ENCODE peak calls at places on chromosomes 7 and 10, in eight cellular contexts. T, W, E, Q, U, S, Y and F are unnamed samples.

GRCh38 chr10:63865210-63865609 is 344.0 kb downstream of the REEP3 start:
- DNase-seq in T (no peak), W (no peak), E (no peak), Q (no peak), U (no peak), S (no peak), Y (no peak), F (no peak)

GRCh38 chr7:38629621-38630020 is 1.6 kb downstream of the AMPH start:
- DNase-seq in T (no peak), W (no peak), E (no peak), Q (no peak), U (no peak), S (no peak), Y (peak; percentile 82), F (peak; percentile 58)

GRCh38 chr10:129605266-129605985 is 138.4 kb downstream of the MGMT start:
- DNase-seq in T (no peak), W (no peak), E (no peak), Q (no peak), U (no peak), S (no peak), Y (no peak), F (no peak)

GRCh38 chr7:55271069-55271468 is 94.1 kb upstream of the LANCL2 start:
- DNase-seq in T (no peak), W (no peak), E (no peak), Q (no peak), U (no peak), S (no peak), Y (no peak), F (no peak)

GRCh38 chr7:2003931-2004812 is 228.6 kb downstream of the MAD1L1 start:
- DNase-seq in T (no peak), W (no peak), E (no peak), Q (no peak), U (peak; percentile 38), S (no peak), Y (no peak), F (no peak)

GRCh38 chr7:112487938-112488575 is 7.3 kb downstream of the LSMEM1 start:
- DNase-seq in T (no peak), W (no peak), E (no peak), Q (no peak), U (no peak), S (no peak), Y (no peak), F (no peak)

GRCh38 chr10:84308481-84309304 is 19.7 kb upstream of the CCSER2 start:
- DNase-seq in T (peak; percentile 59), W (peak; percentile 7), E (no peak), Q (peak; percentile 29), U (peak; percentile 72), S (peak; percentile 38), Y (peak; percentile 58), F (peak; percentile 51)

GRCh38 chr7:115249080-115249479 is 327.2 kb downstream of the MDFIC start:
- DNase-seq in T (no peak), W (no peak), E (no peak), Q (no peak), U (no peak), S (no peak), Y (no peak), F (no peak)

GRCh38 chr7:29565186-29565540 is 1.5 kb downstream of the PRR15 start:
- DNase-seq in T (no peak), W (no peak), E (no peak), Q (no peak), U (no peak), S (no peak), Y (no peak), F (no peak)

GRCh38 chr7:152761116-152761748 is 1.7 kb downstream of the ACTR3B start:
- DNase-seq in T (no peak), W (peak; percentile 51), E (no peak), Q (no peak), U (no peak), S (no peak), Y (no peak), F (no peak)

GRCh38 chr10:91194497-91195179 is 25.8 kb upstream of the PCGF5 start:
- DNase-seq in T (peak; percentile 39), W (no peak), E (no peak), Q (no peak), U (no peak), S (no peak), Y (no peak), F (no peak)

GRCh38 chr7:73850781-73851207 is 8.5 kb upstream of the METTL27 start:
- DNase-seq in T (no peak), W (peak; percentile 95), E (no peak), Q (no peak), U (no peak), S (no peak), Y (no peak), F (no peak)

GRCh38 chr7:135111379-135111778 is 36.5 kb upstream of the TMEM140 start:
- DNase-seq in T (no peak), W (no peak), E (no peak), Q (no peak), U (no peak), S (no peak), Y (no peak), F (no peak)

GRCh38 chr10:122164028-122164601 is 107.0 kb upstream of the BTBD16 start:
- DNase-seq in T (no peak), W (no peak), E (no peak), Q (peak; percentile 47), U (no peak), S (no peak), Y (peak; percentile 88), F (peak; percentile 76)

GRCh38 chr7:1361756-1362125 is 97.5 kb downstream of the MICALL2 start:
- DNase-seq in T (no peak), W (no peak), E (no peak), Q (no peak), U (no peak), S (no peak), Y (no peak), F (no peak)

GRCh38 chr10:61897671-61898434 is 3.6 kb upstream of the ARID5B start:
- DNase-seq in T (peak; percentile 5), W (peak; percentile 14), E (peak; percentile 37), Q (peak; percentile 82), U (peak; percentile 63), S (peak; percentile 27), Y (peak; percentile 83), F (peak; percentile 61)

GRCh38 chr10:83539528-83540308 is 599.6 kb upstream of the GHITM start:
- DNase-seq in T (no peak), W (no peak), E (no peak), Q (peak; percentile 44), U (no peak), S (no peak), Y (no peak), F (no peak)

GRCh38 chr10:61283066-61283465 is 170.1 kb downstream of the TMEM26 start:
- DNase-seq in T (peak; percentile 18), W (no peak), E (no peak), Q (no peak), U (no peak), S (no peak), Y (no peak), F (no peak)

GRCh38 chr10:87722716-87723115 is 63.0 kb downstream of the PAPSS2 start:
- DNase-seq in T (no peak), W (no peak), E (no peak), Q (no peak), U (no peak), S (no peak), Y (no peak), F (no peak)

GRCh38 chr10:11616021-11616420 is 4.6 kb upstream of the USP6NL start:
- DNase-seq in T (no peak), W (no peak), E (no peak), Q (no peak), U (no peak), S (no peak), Y (no peak), F (no peak)

GRCh38 chr10:126437661-126438406 is 49.6 kb upstream of the ADAM12 start:
- DNase-seq in T (no peak), W (no peak), E (no peak), Q (no peak), U (no peak), S (no peak), Y (no peak), F (no peak)

GRCh38 chr10:113027574-113028392 is 77.7 kb downstream of the TCF7L2 start:
- DNase-seq in T (no peak), W (no peak), E (peak; percentile 69), Q (no peak), U (no peak), S (no peak), Y (no peak), F (no peak)

GRCh38 chr10:113553149-113553548 is 296 bp downstream of the HABP2 start:
- DNase-seq in T (no peak), W (no peak), E (no peak), Q (no peak), U (no peak), S (no peak), Y (no peak), F (no peak)

GRCh38 chr10:92110039-92110794 is 180.7 kb downstream of the CPEB3 start:
- DNase-seq in T (no peak), W (no peak), E (no peak), Q (no peak), U (no peak), S (no peak), Y (no peak), F (no peak)

GRCh38 chr7:56181010-56181409 is 64.8 kb upstream of the NUPR2 start:
- DNase-seq in T (no peak), W (no peak), E (no peak), Q (no peak), U (no peak), S (no peak), Y (no peak), F (no peak)

GRCh38 chr10:90779573-90779972 is 78.3 kb downstream of the HTR7 start:
- DNase-seq in T (no peak), W (no peak), E (peak; percentile 19), Q (no peak), U (no peak), S (no peak), Y (no peak), F (no peak)

GRCh38 chr10:27783660-27784059 is 38.0 kb upstream of the MKX start:
- DNase-seq in T (peak; percentile 40), W (peak; percentile 26), E (peak; percentile 46), Q (peak; percentile 27), U (no peak), S (peak; percentile 18), Y (peak; percentile 3), F (no peak)

GRCh38 chr7:91634485-91635177 is 245.9 kb downstream of the MTERF1 start:
- DNase-seq in T (no peak), W (no peak), E (no peak), Q (no peak), U (no peak), S (no peak), Y (peak; percentile 93), F (peak; percentile 63)